ENCODE peak calls at places on chromosomes 7 and 10, in nine cellular contexts. D is HFF-Myc, Y is AG04450, R is cardiac fibroblast, F is brain microvascular endothelial cell, U is OCI-LY7, W is Panc1, S is AG10803, K is GM06990. V is an unnamed sample.

GRCh38 chr7:521221-522070 is 1.8 kb upstream of the PDGFA start:
- DNase-seq in D (no peak), Y (no peak), R (peak; percentile 58), F (peak; percentile 48), U (no peak), W (no peak), S (peak; percentile 45), K (peak; percentile 72), V (peak; percentile 60)

GRCh38 chr7:107693396-107693795 is 32.8 kb downstream of the SLC26A4 start:
- DNase-seq in D (no peak), Y (no peak), R (peak; percentile 36), F (peak; percentile 50), U (no peak), W (no peak), S (no peak), K (no peak), V (no peak)

GRCh38 chr10:63376560-63377304 is 89.0 kb downstream of the JMJD1C start:
- DNase-seq in D (peak; percentile 58), Y (no peak), R (peak; percentile 69), F (peak; percentile 43), U (peak; percentile 31), W (no peak), S (peak; percentile 94), K (peak; percentile 52), V (peak; percentile 72)

GRCh38 chr10:115022754-115023153 is 70.4 kb upstream of the ATRNL1 start:
- DNase-seq in D (no peak), Y (no peak), R (no peak), F (no peak), U (no peak), W (no peak), S (no peak), K (peak; percentile 7), V (no peak)

GRCh38 chr10:104630731-104631130 is 10.4 kb upstream of the SORCS3 start:
- DNase-seq in D (no peak), Y (no peak), R (no peak), F (no peak), U (no peak), W (no peak), S (no peak), K (no peak), V (no peak)

GRCh38 chr7:104328970-104329825 is 795 bp downstream of the LHFPL3 start:
- DNase-seq in D (no peak), Y (no peak), R (no peak), F (no peak), U (no peak), W (no peak), S (no peak), K (peak; percentile 4), V (no peak)

GRCh38 chr7:102320601-102321350 is 34.1 kb downstream of the SH2B2 start:
- DNase-seq in D (no peak), Y (no peak), R (no peak), F (no peak), U (no peak), W (no peak), S (no peak), K (no peak), V (no peak)

GRCh38 chr10:133133471-133134231 is 26.4 kb upstream of the KNDC1 start:
- DNase-seq in D (no peak), Y (no peak), R (no peak), F (no peak), U (no peak), W (no peak), S (no peak), K (no peak), V (no peak)

GRCh38 chr7:100602889-100603696 is 930 bp downstream of the PCOLCE start:
- DNase-seq in D (peak; percentile 78), Y (no peak), R (peak; percentile 90), F (peak; percentile 43), U (no peak), W (no peak), S (peak; percentile 89), K (no peak), V (peak; percentile 89)

GRCh38 chr7:42902361-42902760 is 9.5 kb downstream of the C7orf25 start:
- DNase-seq in D (no peak), Y (no peak), R (no peak), F (no peak), U (no peak), W (no peak), S (no peak), K (no peak), V (no peak)

GRCh38 chr7:157641866-157642265 is 305.1 kb downstream of the DNAJB6 start:
- DNase-seq in D (no peak), Y (no peak), R (no peak), F (no peak), U (no peak), W (no peak), S (no peak), K (no peak), V (no peak)

GRCh38 chr7:94908204-94909022 is 1.0 kb downstream of the PPP1R9A start:
- DNase-seq in D (no peak), Y (no peak), R (peak; percentile 20), F (no peak), U (no peak), W (no peak), S (peak; percentile 4), K (peak; percentile 4), V (peak; percentile 1)

GRCh38 chr10:102752266-102752930 is 8.7 kb downstream of the WBP1L start:
- DNase-seq in D (no peak), Y (no peak), R (peak; percentile 82), F (peak; percentile 82), U (no peak), W (no peak), S (peak; percentile 97), K (no peak), V (peak; percentile 84)

GRCh38 chr10:79136227-79137005 is 67.7 kb downstream of the ZMIZ1 start:
- DNase-seq in D (no peak), Y (no peak), R (no peak), F (no peak), U (peak; percentile 17), W (no peak), S (no peak), K (no peak), V (peak; percentile 88)

GRCh38 chr10:89633484-89633883 is 11.6 kb downstream of the PANK1 start:
- DNase-seq in D (no peak), Y (peak; percentile 63), R (peak; percentile 61), F (peak; percentile 73), U (no peak), W (no peak), S (peak; percentile 77), K (no peak), V (peak; percentile 85)

GRCh38 chr7:105245398-105246099 is 143.2 kb downstream of the SRPK2 start:
- DNase-seq in D (no peak), Y (no peak), R (peak; percentile 18), F (no peak), U (peak; percentile 11), W (no peak), S (no peak), K (no peak), V (no peak)

GRCh38 chr7:726084-726853 is at the start of gene DNAAF5:
- DNase-seq in D (peak; percentile 54), Y (peak; percentile 39), R (peak; percentile 84), F (peak; percentile 61), U (peak; percentile 94), W (peak; percentile 45), S (peak; percentile 80), K (peak; percentile 95), V (peak; percentile 80)

GRCh38 chr10:97821308-97822038 is 28.2 kb upstream of the GOLGA7B start:
- DNase-seq in D (no peak), Y (no peak), R (no peak), F (no peak), U (no peak), W (no peak), S (no peak), K (no peak), V (peak; percentile 3)

DNA sequence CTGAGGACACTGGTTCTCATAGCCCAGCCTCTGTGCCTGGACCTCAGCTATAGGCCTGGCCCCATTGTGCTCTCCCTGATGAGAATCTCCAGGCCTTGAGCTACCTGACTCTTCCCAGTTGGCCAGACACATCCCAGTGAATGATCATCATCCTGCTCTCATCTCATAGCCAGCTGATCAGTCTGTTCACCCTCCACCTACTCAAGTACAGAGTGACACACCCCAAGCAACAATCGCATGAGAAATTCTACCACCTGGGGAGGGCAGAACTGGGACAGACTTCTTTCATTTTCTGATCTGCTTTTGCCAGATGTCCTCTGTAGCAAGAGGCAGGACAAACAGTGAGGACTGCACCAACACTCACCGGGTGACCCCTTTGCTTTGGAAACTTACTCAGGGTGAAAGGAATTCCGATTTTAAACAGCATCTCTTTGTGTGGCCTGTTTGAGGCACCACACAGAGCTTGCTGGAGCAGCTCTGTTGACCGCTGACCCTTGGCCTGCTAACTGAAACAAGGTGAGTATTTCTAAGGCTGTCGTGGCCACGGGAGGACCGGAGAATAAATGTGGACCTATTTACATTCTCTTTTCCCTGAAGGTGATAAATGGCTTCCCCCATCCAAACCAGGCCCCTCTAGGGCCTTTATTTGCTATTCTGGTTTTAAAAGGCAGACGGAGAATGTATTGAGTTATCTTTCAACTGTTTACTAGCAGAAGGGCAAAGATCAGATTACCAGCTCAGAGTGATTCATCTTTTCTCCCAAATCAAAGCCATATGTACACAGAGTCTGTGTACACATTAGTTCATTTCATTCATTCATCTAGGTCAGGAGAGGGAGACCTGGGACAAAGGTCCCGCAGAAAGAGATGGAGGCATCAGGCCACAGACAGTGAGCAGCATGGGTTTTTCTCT is 181.4 kb upstream of the TNS3 start:
- DNase-seq in D (peak; percentile 97), Y (peak; percentile 91), R (peak; percentile 59), F (peak; percentile 49), U (no peak), W (peak; percentile 96), S (peak; percentile 86), K (no peak), V (peak; percentile 97)
- H3K4me3 ChIP-seq in D (no peak overlapping the region), Y (no peak overlapping the region), R (no peak overlapping the region), F (no peak overlapping the region), U (no peak overlapping the region), W (no peak overlapping the region), S (no peak overlapping the region), K (no peak overlapping the region), V (no peak overlapping the region)

GRCh38 chr10:87818505-87819273 is 663 bp upstream of the ATAD1 start:
- DNase-seq in D (no peak), Y (no peak), R (no peak), F (peak; percentile 19), U (peak; percentile 91), W (peak; percentile 8), S (peak; percentile 16), K (no peak), V (peak; percentile 40)
- TF ChIP-seq CTCF in D (no peak), Y (peak; percentile 4), R (no peak), F (no peak), U (peak; percentile 50), W (peak; percentile 0), S (no peak), K (peak; percentile 31), V (no peak)

DNA sequence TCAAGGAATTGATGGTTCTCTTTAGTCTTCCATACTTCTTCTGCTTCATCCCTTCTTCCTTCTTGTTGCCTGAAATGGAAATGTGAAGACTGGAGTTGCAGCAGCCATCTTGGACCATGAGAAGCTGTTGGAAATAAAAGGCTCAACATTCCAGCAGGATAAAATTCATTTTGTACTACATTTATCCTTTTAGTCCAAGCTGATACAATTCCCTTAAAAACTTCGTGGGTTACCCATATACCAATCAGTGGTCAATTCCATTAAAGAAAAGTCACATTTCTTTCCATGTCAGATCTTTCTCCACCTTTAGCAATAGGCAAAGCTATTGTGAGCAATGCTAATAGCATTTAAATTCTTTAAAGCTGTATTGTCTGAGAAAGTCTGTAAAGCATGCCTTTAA is 141.3 kb upstream of the LYZL2 start:
- DNase-seq in D (no peak), Y (no peak), R (no peak), F (no peak), U (no peak), W (no peak), S (no peak), K (no peak), V (no peak)
- H3K4me3 ChIP-seq in D (no peak overlapping the region), Y (no peak overlapping the region), R (no peak overlapping the region), F (no peak overlapping the region), U (no peak overlapping the region), W (no peak overlapping the region), S (no peak overlapping the region), K (no peak overlapping the region), V (no peak overlapping the region)

GRCh38 chr10:85786401-85786899 is 580.1 kb downstream of the GRID1 start:
- DNase-seq in D (no peak), Y (no peak), R (no peak), F (no peak), U (peak; percentile 17), W (no peak), S (no peak), K (no peak), V (no peak)
- TF ChIP-seq CTCF in D (no peak), Y (no peak), R (no peak), F (no peak), U (peak; percentile 49), W (peak; percentile 37), S (peak; percentile 2), K (peak; percentile 48), V (no peak)